ENCODE peak calls at places on chromosomes 12 and 14, in ten cellular contexts. U is anterior cingulate cortex; Z is stimulated activated CD4-positive, alpha-beta T cell treated with anti-CD3 and anti-CD28 coated beads, Interleukin-4, amount 100 ng/mL, for 24 hours; F is left ventricle myocardium inferior; N is stimulated activated CD8-positive, alpha-beta memory T cell treated with anti-CD3 and anti-CD28 coated beads, Interleukin-15, amount 100 ng/mL, for 24 hours; L is substantia nigra; S is activated naive CD4-positive, alpha-beta T cell; Y is HL-60; P is HCEC 1CT; K is LHCN-M2. A is an unnamed sample.

GRCh38 chr12:5197127-5197526 is 153.4 kb downstream of the KCNA5 start:
- DNase-seq in Z (no peak), K (peak; percentile 43), U (no peak), N (no peak), Y (no peak), P (no peak), S (no peak), F (no peak), L (no peak), A (no peak)

GRCh38 chr12:108306014-108306501 is 33.1 kb downstream of the CMKLR1 start:
- DNase-seq in U (peak; percentile 33), K (peak; percentile 96), Z (no peak), Y (no peak), P (peak; percentile 73), F (no peak), L (no peak), N (no peak), S (no peak), A (no peak)

GRCh38 chr14:104262515-104263514 is 124.4 kb downstream of the KIF26A start:
- DNase-seq in N (no peak), Z (peak; percentile 1), L (no peak), K (no peak), F (no peak), S (no peak), U (no peak), P (no peak), Y (no peak), A (no peak)

GRCh38 chr14:75310295-75311059 is 31.8 kb downstream of the FOS start:
- DNase-seq in Z (no peak), P (peak; percentile 33), Y (no peak), F (peak; percentile 89), S (no peak), U (peak; percentile 93), N (no peak), K (peak; percentile 92), L (peak; percentile 35), A (peak; percentile 90)

GRCh38 chr14:25308244-25308643 is 258.3 kb upstream of the STXBP6 start:
- DNase-seq in F (no peak), P (no peak), L (no peak), Y (no peak), N (no peak), Z (no peak), K (no peak), U (no peak), S (no peak), A (no peak)

GRCh38 chr14:68945585-68946289 is 33.4 kb downstream of the ACTN1 start:
- DNase-seq in Y (no peak), F (peak; percentile 12), L (no peak), S (no peak), Z (no peak), U (no peak), K (no peak), P (no peak), N (no peak), A (no peak)

GRCh38 chr12:125528300-125528699 is 463.1 kb downstream of the AACS start:
- DNase-seq in S (no peak), Z (no peak), F (no peak), K (no peak), Y (no peak), N (no peak), L (no peak), P (no peak), U (peak; percentile 50), A (peak; percentile 96)

GRCh38 chr12:72295744-72296143 is 23.6 kb downstream of the TRHDE start:
- DNase-seq in K (no peak), Z (no peak), U (no peak), S (no peak), Y (no peak), L (no peak), F (no peak), P (no peak), N (no peak), A (no peak)

GRCh38 chr12:76026643-76027063 is 4.9 kb downstream of the PHLDA1 start:
- DNase-seq in F (no peak), K (peak; percentile 56), L (no peak), P (peak; percentile 61), Z (no peak), Y (no peak), U (no peak), N (no peak), S (no peak), A (no peak)

GRCh38 chr14:55889124-55889523 is 229.1 kb upstream of the PELI2 start:
- DNase-seq in L (no peak), S (no peak), F (no peak), Y (no peak), Z (no peak), P (no peak), K (no peak), U (no peak), N (no peak), A (no peak)

GRCh38 chr12:103677341-103677740 is 90.3 kb downstream of the STAB2 start:
- DNase-seq in L (no peak), Z (no peak), Y (no peak), S (no peak), F (no peak), P (no peak), N (no peak), U (no peak), K (no peak), A (no peak)

GRCh38 chr12:116876151-116876869 is 4.9 kb downstream of the HRK start:
- DNase-seq in U (no peak), L (no peak), S (no peak), K (no peak), F (no peak), P (no peak), Z (no peak), Y (no peak), N (no peak), A (no peak)

GRCh38 chr14:89415139-89415538 is 1.9 kb downstream of the FOXN3 start:
- DNase-seq in P (no peak), F (no peak), Z (no peak), L (no peak), K (no peak), Y (no peak), N (no peak), U (no peak), S (no peak), A (no peak)

GRCh38 chr12:56128669-56129209 is 672 bp downstream of the ESYT1 start:
- DNase-seq in F (no peak), P (peak; percentile 22), K (no peak), S (no peak), N (no peak), L (no peak), Y (no peak), Z (peak; percentile 23), U (no peak), A (peak; percentile 23)

GRCh38 chr12:96425973-96426372 is 25.7 kb upstream of the CDK17 start:
- DNase-seq in P (peak; percentile 80), U (no peak), N (no peak), F (no peak), Z (no peak), Y (no peak), L (no peak), K (peak; percentile 81), S (no peak), A (no peak)

GRCh38 chr14:22886500-22887259 is 3.7 kb downstream of the REM2 start:
- DNase-seq in Z (peak; percentile 65), U (no peak), P (peak; percentile 62), S (peak; percentile 46), F (peak; percentile 71), L (no peak), N (peak; percentile 36), K (peak; percentile 63), Y (no peak), A (no peak)

GRCh38 chr14:32657081-32657480 is 281.6 kb upstream of the NPAS3 start:
- DNase-seq in Y (peak; percentile 20), L (no peak), N (no peak), Z (no peak), K (peak; percentile 78), P (peak; percentile 90), U (peak; percentile 14), S (no peak), F (no peak), A (peak; percentile 77)

GRCh38 chr14:61240206-61240605 is 40.9 kb downstream of the TMEM30B start:
- DNase-seq in F (no peak), Y (no peak), L (no peak), Z (no peak), P (no peak), S (no peak), N (no peak), U (no peak), K (no peak), A (no peak)

GRCh38 chr12:56159482-56160105 is 1.4 kb downstream of the MYL6 start:
- DNase-seq in Y (no peak), P (no peak), U (no peak), N (no peak), Z (no peak), K (no peak), L (no peak), F (no peak), S (no peak), A (no peak)

GRCh38 chr14:69312608-69313007 is 52.6 kb downstream of the GALNT16 start:
- DNase-seq in Y (no peak), K (no peak), Z (no peak), S (no peak), U (peak; percentile 20), N (no peak), F (no peak), L (no peak), P (no peak), A (peak; percentile 75)

GRCh38 chr14:62532186-62532585 is 513.1 kb downstream of the KCNH5 start:
- DNase-seq in K (no peak), P (peak; percentile 12), F (no peak), Z (no peak), S (no peak), U (no peak), Y (no peak), L (no peak), N (no peak), A (no peak)